ENCODE peak calls at places on chromosomes 2 and 18, in nine cellular contexts. H is GM13976, Z is type B pancreatic cell, E is neural progenitor cell, A is H9, Y is thoracic aorta, B is mesothelial cell of epicardium, V is cardiac fibroblast, J is fibroblast of lung. W is an unnamed sample.

GRCh38 chr2:155368934-155369333 is 670.4 kb downstream of the KCNJ3 start:
- DNase-seq in H (no peak), V (peak), Y (no peak), E (no peak), A (no peak), Z (no peak), B (no peak), J (peak), W (no peak)

GRCh38 chr2:188884552-188884951 is 89.6 kb upstream of the COL3A1 start:
- DNase-seq in A (no peak), Y (no peak), H (no peak), Z (no peak), B (no peak), J (no peak), E (no peak), V (peak), W (no peak)

GRCh38 chr2:215540646-215541045 is 104.8 kb upstream of the FN1 start:
- DNase-seq in H (no peak), B (no peak), Y (no peak), A (no peak), V (peak), Z (no peak), J (peak), E (no peak), W (no peak)

GRCh38 chr2:71897145-71897495 is 250.5 kb downstream of the CYP26B1 start:
- DNase-seq in B (no peak), V (no peak), J (no peak), H (peak), E (no peak), Y (no peak), A (no peak), Z (no peak), W (no peak)

GRCh38 chr2:214593723-214594122 is 182.9 kb downstream of the VWC2L start:
- DNase-seq in V (peak), E (peak), A (peak), B (no peak), Z (no peak), Y (no peak), H (no peak), J (peak), W (no peak)

GRCh38 chr2:104939570-104940235 is 85.8 kb downstream of the POU3F3 start:
- DNase-seq in J (no peak), Z (no peak), A (no peak), E (no peak), B (no peak), V (no peak), H (no peak), Y (no peak), W (no peak)

GRCh38 chr2:98768765-98769476 is 38.0 kb upstream of the MGAT4A start:
- DNase-seq in E (no peak), Y (no peak), V (peak), B (no peak), A (no peak), H (no peak), J (peak), Z (no peak), W (no peak)

GRCh38 chr2:204673877-204674276 is 128.6 kb downstream of the PARD3B start:
- DNase-seq in E (no peak), Y (no peak), A (no peak), H (no peak), Z (no peak), B (no peak), J (peak), V (peak), W (no peak)

GRCh38 chr2:36455011-36455410 is 99.4 kb downstream of the CRIM1 start:
- DNase-seq in B (no peak), A (no peak), H (no peak), V (no peak), E (no peak), J (no peak), Z (no peak), Y (no peak), W (no peak)

GRCh38 chr2:62266433-62267038 is 70.6 kb downstream of the B3GNT2 start:
- DNase-seq in V (peak), Y (no peak), B (no peak), H (no peak), A (peak), E (peak), J (peak), Z (no peak), W (no peak)

GRCh38 chr2:55112229-55113016 is 62.2 kb upstream of the RTN4 start:
- DNase-seq in J (peak), V (peak), B (no peak), H (no peak), Z (no peak), E (peak), A (no peak), Y (no peak), W (no peak)

GRCh38 chr2:152864601-152865000 is 146.2 kb downstream of the ARL6IP6 start:
- DNase-seq in H (no peak), B (no peak), V (no peak), J (no peak), E (no peak), Z (no peak), A (no peak), Y (no peak), W (no peak)

GRCh38 chr2:240237609-240238151 is 97.2 kb upstream of the OTOS start:
- DNase-seq in J (peak), H (no peak), V (peak), Z (peak), Y (no peak), A (no peak), E (no peak), B (no peak), W (no peak)

GRCh38 chr2:240132651-240132980 is 3.5 kb downstream of the COPS9 start:
- DNase-seq in Y (no peak), E (no peak), Z (peak), V (no peak), H (no peak), J (no peak), A (no peak), B (no peak), W (no peak)

GRCh38 chr2:145257931-145258330 is 738.0 kb upstream of the ZEB2 start:
- DNase-seq in A (no peak), V (no peak), E (no peak), H (no peak), B (no peak), Y (no peak), Z (no peak), J (no peak), W (no peak)

GRCh38 chr2:175806115-175806470 is 196.0 kb downstream of the LNPK start:
- DNase-seq in V (no peak), A (peak), Y (no peak), J (peak), E (peak), Z (no peak), H (no peak), B (no peak), W (no peak)

GRCh38 chr2:223815186-223815883 is 22.0 kb downstream of the AP1S3 start:
- DNase-seq in H (no peak), V (peak), B (no peak), Y (no peak), Z (no peak), J (peak), A (no peak), E (no peak), W (no peak)

GRCh38 chr2:99729104-99729503 is 239.3 kb upstream of the REV1 start:
- DNase-seq in Y (no peak), E (no peak), V (peak), A (no peak), Z (no peak), J (peak), B (no peak), H (no peak), W (no peak)

GRCh38 chr2:236852100-236852976 is 233.4 kb upstream of the COPS8 start:
- DNase-seq in V (no peak), Z (no peak), E (no peak), A (no peak), J (no peak), B (no peak), H (no peak), Y (no peak), W (no peak)

GRCh38 chr18:77138270-77138669 is 5.7 kb upstream of the MBP start:
- DNase-seq in E (no peak), Z (no peak), J (no peak), B (no peak), V (no peak), Y (no peak), H (no peak), A (no peak), W (no peak)

GRCh38 chr2:159454185-159454584 is 162.2 kb downstream of the BAZ2B start:
- DNase-seq in J (peak), V (peak), Z (no peak), B (no peak), E (no peak), A (no peak), H (no peak), Y (no peak), W (no peak)

GRCh38 chr2:157565550-157565949 is 63.1 kb downstream of the ACVR1C start:
- DNase-seq in A (no peak), J (no peak), H (no peak), V (no peak), Y (no peak), E (no peak), B (no peak), Z (no peak), W (no peak)

GRCh38 chr2:103789716-103790085 is 1027.9 kb downstream of the TMEM182 start:
- DNase-seq in J (no peak), Z (no peak), E (no peak), V (no peak), A (no peak), B (no peak), H (no peak), Y (no peak), W (no peak)

GRCh38 chr2:45578056-45578843 is 32.8 kb downstream of the SRBD1 start:
- DNase-seq in V (peak), Z (no peak), E (peak), B (no peak), H (no peak), J (peak), A (peak), Y (no peak), W (no peak)
- TF ChIP-seq CTCF in V (peak), Z (peak), E (peak), B (no peak), H (peak), J (peak), A (peak), Y (no peak), W (peak)

GRCh38 chr18:27298215-27298804 is 113.2 kb upstream of the CHST9 start:
- DNase-seq in A (no peak), V (no peak), Z (no peak), J (no peak), B (no peak), H (no peak), E (peak), Y (no peak), W (no peak)
- TF ChIP-seq CTCF in A (peak), V (no peak), Z (peak), J (no peak), B (no peak), H (no peak), E (peak), Y (no peak), W (no peak)

DNA sequence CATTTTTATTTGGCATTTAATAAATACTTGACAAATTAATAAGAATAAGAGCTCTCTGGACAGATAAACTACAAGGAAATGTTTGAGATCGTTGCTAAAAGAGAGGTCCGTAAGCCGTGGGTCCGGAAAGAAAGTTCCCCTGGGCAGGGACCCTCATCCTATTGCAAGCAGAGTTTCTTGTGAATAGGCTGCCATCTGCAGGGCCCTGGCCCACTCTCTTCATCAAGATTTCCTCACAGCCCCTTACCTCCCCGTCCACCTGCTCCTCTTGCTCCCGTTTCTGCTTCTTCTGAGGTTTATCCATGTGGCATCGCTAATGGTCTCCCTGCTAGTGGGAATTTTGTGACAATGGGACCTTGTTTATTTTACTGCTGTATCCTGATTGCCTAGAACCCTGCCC is 30.1 kb upstream of the MC5R start:
- DNase-seq in A (peak), Y (no peak), E (no peak), H (no peak), J (no peak), V (no peak), B (no peak), Z (no peak), W (no peak)
- TF ChIP-seq CTCF in A (peak), Y (no peak), E (no peak), H (no peak), J (no peak), V (no peak), B (no peak), Z (no peak), W (peak)

DNA sequence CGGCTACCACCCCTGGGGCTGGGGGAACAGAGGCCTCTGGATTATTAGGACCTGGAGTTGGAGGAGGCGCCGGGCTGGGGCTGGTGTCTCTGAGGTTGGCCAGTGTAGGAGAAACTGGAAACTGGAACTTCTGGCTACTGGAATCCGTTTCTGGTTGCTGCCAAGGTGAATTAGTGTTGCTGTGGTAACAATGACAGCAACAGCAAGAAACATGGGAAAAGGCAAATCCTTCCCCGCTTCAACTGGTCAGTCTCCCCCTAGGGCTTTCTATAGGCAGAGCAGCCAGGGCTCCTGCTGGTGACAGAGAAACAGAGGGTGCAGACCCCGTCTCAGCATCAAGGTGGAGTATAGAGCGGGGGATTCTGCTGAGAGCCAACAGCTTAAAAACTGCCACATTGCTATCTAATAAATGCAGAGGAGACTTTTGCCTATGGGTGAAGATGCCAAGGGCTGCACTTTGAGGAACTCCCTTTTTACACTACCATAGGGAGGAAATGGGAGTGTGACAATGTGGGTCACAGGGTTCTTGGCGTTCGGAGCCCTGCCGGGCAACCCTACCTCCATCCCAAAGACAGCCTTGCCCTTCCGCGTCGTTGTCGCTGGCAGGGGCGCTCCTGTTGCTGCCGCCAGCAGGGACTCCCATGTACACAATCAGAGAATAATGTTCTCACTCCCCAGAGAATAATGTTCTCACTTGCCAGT is 81.4 kb upstream of the CABLES1 start:
- DNase-seq in E (peak), A (peak), Z (no peak), V (peak), J (peak), Y (no peak), H (no peak), B (no peak), W (peak)
- TF ChIP-seq CTCF in E (peak), A (peak), Z (peak), V (peak), J (peak), Y (no peak), H (no peak), B (no peak), W (peak)

DNA sequence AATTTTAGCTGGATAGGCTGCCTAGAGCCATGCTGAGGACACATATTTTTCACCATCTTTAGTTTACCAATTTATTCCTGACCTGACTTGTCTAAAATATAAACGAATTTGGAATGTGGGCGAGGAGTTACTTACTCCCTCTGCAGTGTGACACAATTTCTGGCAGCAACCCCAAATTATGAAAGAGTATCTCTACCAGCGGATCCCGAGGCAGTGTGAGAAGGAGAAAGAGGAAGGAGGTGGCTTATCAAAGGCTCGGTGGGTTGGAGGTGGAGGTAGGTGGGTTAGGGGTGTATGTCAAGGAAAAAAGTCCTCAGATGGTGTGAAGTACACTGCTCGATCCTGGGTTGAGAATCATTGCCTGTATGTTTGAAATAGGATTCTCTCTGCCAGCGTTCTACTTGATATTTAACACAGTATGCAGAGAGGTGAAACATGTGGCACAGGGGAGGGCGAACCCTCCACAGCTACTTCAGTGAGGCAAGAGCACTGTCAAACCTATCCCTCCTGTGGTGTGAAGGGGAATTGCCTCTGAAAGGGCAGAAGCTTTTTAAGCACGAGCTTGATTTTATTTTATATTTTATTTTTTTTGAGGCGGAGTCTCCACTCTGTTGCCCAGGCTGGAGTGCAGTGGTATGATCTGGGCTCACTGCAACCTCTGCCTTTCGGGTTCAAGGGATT is 76.0 kb downstream of the RFTN2 start:
- DNase-seq in Y (no peak), J (peak), E (peak), H (peak), A (peak), Z (no peak), B (no peak), V (peak), W (no peak)
- TF ChIP-seq CTCF in Y (no peak), J (peak), E (peak), H (peak), A (peak), Z (peak), B (peak), V (peak), W (peak)

GRCh38 chr2:182298456-182298855 is 128.4 kb downstream of the PDE1A start:
- DNase-seq in V (no peak), A (no peak), J (no peak), H (no peak), B (no peak), E (no peak), Z (no peak), Y (no peak), W (no peak)
- TF ChIP-seq CTCF in V (no peak), A (no peak), J (no peak), H (no peak), B (no peak), E (no peak), Z (no peak), Y (no peak), W (no peak)

W was measured in D721Med.